ENCODE peak calls at places on chromosomes 13 and 19, in eight cellular contexts. L, X, U, I, P, O, Q and R are unnamed samples.

GRCh38 chr13:20411638-20412342 is 113.9 kb downstream of the CRYL1 start:
- DNase-seq in Q (no peak), P (no peak), O (no peak), U (no peak), X (no peak), I (no peak), L (peak), R (no peak)

GRCh38 chr13:50809133-50810090 is 34.1 kb downstream of the DLEU7 start:
- DNase-seq in Q (no peak), I (no peak), X (no peak), L (no peak), O (no peak), U (peak), P (no peak), R (no peak)

GRCh38 chr13:101149735-101150380 is 266.4 kb downstream of the NALCN start:
- DNase-seq in U (no peak), Q (no peak), L (no peak), P (no peak), O (no peak), I (peak), X (no peak), R (peak)

GRCh38 chr19:12994701-12995595 is at the start of gene NFIX:
- DNase-seq in P (peak), Q (peak), I (peak), U (no peak), X (peak), L (no peak), O (no peak), R (no peak)

GRCh38 chr13:51639171-51639570 is 54.9 kb downstream of the WDFY2 start:
- DNase-seq in L (no peak), O (no peak), P (no peak), U (no peak), X (no peak), Q (no peak), I (no peak), R (no peak)

GRCh38 chr19:53545271-53546065 is 7.5 kb downstream of the ZNF331 start:
- DNase-seq in Q (no peak), P (no peak), X (no peak), I (peak), O (no peak), L (no peak), U (peak), R (no peak)

GRCh38 chr13:22194106-22194810 is 523.4 kb downstream of the FGF9 start:
- DNase-seq in I (no peak), O (no peak), Q (no peak), L (no peak), P (no peak), X (peak), U (no peak), R (no peak)

GRCh38 chr13:97142452-97142851 is 79.7 kb upstream of the MBNL2 start:
- DNase-seq in Q (peak), O (no peak), U (no peak), P (no peak), I (no peak), L (no peak), X (peak), R (no peak)

GRCh38 chr13:91162180-91162579 is 185.3 kb upstream of the MIR17HG start:
- DNase-seq in L (no peak), X (no peak), U (no peak), P (no peak), O (no peak), I (no peak), Q (peak), R (no peak)

GRCh38 chr13:41900918-41901317 is 60.0 kb downstream of the VWA8 start:
- DNase-seq in Q (no peak), L (no peak), X (no peak), U (no peak), O (no peak), P (no peak), I (no peak), R (no peak)

GRCh38 chr13:30114586-30115256 is 192.6 kb downstream of the KATNAL1 start:
- DNase-seq in X (peak), P (peak), O (peak), Q (peak), I (peak), L (peak), U (no peak), R (no peak)

GRCh38 chr13:58843567-58843966 is 1212.0 kb downstream of the PCDH17 start:
- DNase-seq in L (no peak), O (no peak), X (no peak), I (no peak), U (no peak), Q (no peak), P (no peak), R (no peak)

GRCh38 chr13:23598371-23598770 is 28.2 kb downstream of the TNFRSF19 start:
- DNase-seq in Q (peak), X (no peak), O (no peak), I (no peak), P (no peak), L (no peak), U (no peak), R (no peak)

GRCh38 chr19:1098177-1099051 is 3.2 kb upstream of the POLR2E start:
- DNase-seq in X (no peak), Q (no peak), L (no peak), U (no peak), O (no peak), I (no peak), P (no peak), R (no peak)